ENCODE peak calls at places on chromosomes 6 and 20, in ten cellular contexts. One of them, this sample, is unnamed.

GRCh38 chr20:53205046-53205445 is 232.9 kb downstream of the TSHZ2 start:
- DNase-seq in sigmoid colon: no peak
- DNase-seq in stimulated activated CD8-positive, alpha-beta memory T cell treated with anti-CD3 and anti-CD28 coated beads, Interleukin-4, amount 100 ng/mL, for 1 hour: no peak
- DNase-seq in aorta: no peak
- DNase-seq in activated T-cell treated with anti-CD3 and anti-CD28 coated beads, Interleukin-2, amount 50 U/mL, for 72 hours: no peak
- DNase-seq in NCI-H460: no peak
- DNase-seq in GM10248: no peak
- DNase-seq in HFFc6: no peak
- DNase-seq in Caco-2: no peak
- DNase-seq in NB4: no peak
- DNase-seq in this sample: no peak

GRCh38 chr20:8161262-8162071 is 29.4 kb downstream of the PLCB1 start:
- DNase-seq in sigmoid colon: no peak
- DNase-seq in stimulated activated CD8-positive, alpha-beta memory T cell treated with anti-CD3 and anti-CD28 coated beads, Interleukin-4, amount 100 ng/mL, for 1 hour: no peak
- DNase-seq in aorta: no peak
- DNase-seq in activated T-cell treated with anti-CD3 and anti-CD28 coated beads, Interleukin-2, amount 50 U/mL, for 72 hours: no peak
- DNase-seq in NCI-H460: no peak
- DNase-seq in GM10248: no peak
- DNase-seq in HFFc6: peak; percentile 68
- DNase-seq in Caco-2: no peak
- DNase-seq in NB4: no peak
- DNase-seq in this sample: no peak

GRCh38 chr6:33979750-33980149 is 166.1 kb downstream of the GRM4 start:
- DNase-seq in sigmoid colon: no peak
- DNase-seq in stimulated activated CD8-positive, alpha-beta memory T cell treated with anti-CD3 and anti-CD28 coated beads, Interleukin-4, amount 100 ng/mL, for 1 hour: no peak
- DNase-seq in aorta: no peak
- DNase-seq in activated T-cell treated with anti-CD3 and anti-CD28 coated beads, Interleukin-2, amount 50 U/mL, for 72 hours: no peak
- DNase-seq in NCI-H460: no peak
- DNase-seq in GM10248: no peak
- DNase-seq in HFFc6: no peak
- DNase-seq in Caco-2: no peak
- DNase-seq in NB4: no peak
- DNase-seq in this sample: no peak

GRCh38 chr6:4804095-4804494 is 27.9 kb downstream of the CDYL start:
- DNase-seq in sigmoid colon: no peak
- DNase-seq in stimulated activated CD8-positive, alpha-beta memory T cell treated with anti-CD3 and anti-CD28 coated beads, Interleukin-4, amount 100 ng/mL, for 1 hour: no peak
- DNase-seq in aorta: no peak
- DNase-seq in activated T-cell treated with anti-CD3 and anti-CD28 coated beads, Interleukin-2, amount 50 U/mL, for 72 hours: peak; percentile 29
- DNase-seq in NCI-H460: no peak
- DNase-seq in GM10248: no peak
- DNase-seq in HFFc6: peak; percentile 73
- DNase-seq in Caco-2: no peak
- DNase-seq in NB4: peak; percentile 70
- DNase-seq in this sample: no peak

GRCh38 chr6:21846541-21847451 is 253.2 kb downstream of the SOX4 start:
- DNase-seq in sigmoid colon: no peak
- DNase-seq in stimulated activated CD8-positive, alpha-beta memory T cell treated with anti-CD3 and anti-CD28 coated beads, Interleukin-4, amount 100 ng/mL, for 1 hour: no peak
- DNase-seq in aorta: no peak
- DNase-seq in activated T-cell treated with anti-CD3 and anti-CD28 coated beads, Interleukin-2, amount 50 U/mL, for 72 hours: peak; percentile 21
- DNase-seq in NCI-H460: no peak
- DNase-seq in GM10248: no peak
- DNase-seq in HFFc6: no peak
- DNase-seq in Caco-2: peak; percentile 83
- DNase-seq in NB4: peak; percentile 54
- DNase-seq in this sample: peak; percentile 19

GRCh38 chr6:168240147-168240546 is 79.4 kb downstream of the DACT2 start:
- DNase-seq in sigmoid colon: no peak
- DNase-seq in stimulated activated CD8-positive, alpha-beta memory T cell treated with anti-CD3 and anti-CD28 coated beads, Interleukin-4, amount 100 ng/mL, for 1 hour: no peak
- DNase-seq in aorta: no peak
- DNase-seq in activated T-cell treated with anti-CD3 and anti-CD28 coated beads, Interleukin-2, amount 50 U/mL, for 72 hours: no peak
- DNase-seq in NCI-H460: no peak
- DNase-seq in GM10248: no peak
- DNase-seq in HFFc6: no peak
- DNase-seq in Caco-2: no peak
- DNase-seq in NB4: no peak
- DNase-seq in this sample: no peak

GRCh38 chr20:45359406-45360148 is 3.4 kb upstream of the SYS1 start:
- DNase-seq in sigmoid colon: peak; percentile 89
- DNase-seq in stimulated activated CD8-positive, alpha-beta memory T cell treated with anti-CD3 and anti-CD28 coated beads, Interleukin-4, amount 100 ng/mL, for 1 hour: no peak
- DNase-seq in aorta: no peak
- DNase-seq in activated T-cell treated with anti-CD3 and anti-CD28 coated beads, Interleukin-2, amount 50 U/mL, for 72 hours: no peak
- DNase-seq in NCI-H460: no peak
- DNase-seq in GM10248: no peak
- DNase-seq in HFFc6: no peak
- DNase-seq in Caco-2: peak; percentile 83
- DNase-seq in NB4: no peak
- DNase-seq in this sample: peak; percentile 33

GRCh38 chr6:78831492-78831891 is 35.9 kb upstream of the IRAK1BP1 start:
- DNase-seq in sigmoid colon: no peak
- DNase-seq in stimulated activated CD8-positive, alpha-beta memory T cell treated with anti-CD3 and anti-CD28 coated beads, Interleukin-4, amount 100 ng/mL, for 1 hour: no peak
- DNase-seq in aorta: no peak
- DNase-seq in activated T-cell treated with anti-CD3 and anti-CD28 coated beads, Interleukin-2, amount 50 U/mL, for 72 hours: no peak
- DNase-seq in NCI-H460: no peak
- DNase-seq in GM10248: no peak
- DNase-seq in HFFc6: no peak
- DNase-seq in Caco-2: no peak
- DNase-seq in NB4: no peak
- DNase-seq in this sample: no peak

GRCh38 chr6:114194362-114195343 is 148.2 kb downstream of the HS3ST5 start:
- DNase-seq in sigmoid colon: no peak
- DNase-seq in stimulated activated CD8-positive, alpha-beta memory T cell treated with anti-CD3 and anti-CD28 coated beads, Interleukin-4, amount 100 ng/mL, for 1 hour: no peak
- DNase-seq in aorta: peak; percentile 54
- DNase-seq in activated T-cell treated with anti-CD3 and anti-CD28 coated beads, Interleukin-2, amount 50 U/mL, for 72 hours: no peak
- DNase-seq in NCI-H460: no peak
- DNase-seq in GM10248: no peak
- DNase-seq in HFFc6: no peak
- DNase-seq in Caco-2: no peak
- DNase-seq in NB4: peak; percentile 58
- DNase-seq in this sample: no peak

GRCh38 chr6:150334790-150335783 is 33.7 kb upstream of the IYD start:
- DNase-seq in sigmoid colon: no peak
- DNase-seq in stimulated activated CD8-positive, alpha-beta memory T cell treated with anti-CD3 and anti-CD28 coated beads, Interleukin-4, amount 100 ng/mL, for 1 hour: no peak
- DNase-seq in aorta: no peak
- DNase-seq in activated T-cell treated with anti-CD3 and anti-CD28 coated beads, Interleukin-2, amount 50 U/mL, for 72 hours: peak; percentile 45
- DNase-seq in NCI-H460: peak; percentile 39
- DNase-seq in GM10248: peak; percentile 47
- DNase-seq in HFFc6: peak; percentile 68
- DNase-seq in Caco-2: peak; percentile 54
- DNase-seq in NB4: peak; percentile 67
- DNase-seq in this sample: peak; percentile 40

GRCh38 chr6:159090530-159091306 is 45.9 kb upstream of the TAGAP start:
- DNase-seq in sigmoid colon: no peak
- DNase-seq in stimulated activated CD8-positive, alpha-beta memory T cell treated with anti-CD3 and anti-CD28 coated beads, Interleukin-4, amount 100 ng/mL, for 1 hour: no peak
- DNase-seq in aorta: no peak
- DNase-seq in activated T-cell treated with anti-CD3 and anti-CD28 coated beads, Interleukin-2, amount 50 U/mL, for 72 hours: no peak
- DNase-seq in NCI-H460: no peak
- DNase-seq in GM10248: no peak
- DNase-seq in HFFc6: no peak
- DNase-seq in Caco-2: no peak
- DNase-seq in NB4: no peak
- DNase-seq in this sample: no peak

GRCh38 chr20:9829835-9830234 is 9.0 kb downstream of the PAK5 start:
- DNase-seq in sigmoid colon: no peak
- DNase-seq in stimulated activated CD8-positive, alpha-beta memory T cell treated with anti-CD3 and anti-CD28 coated beads, Interleukin-4, amount 100 ng/mL, for 1 hour: no peak
- DNase-seq in aorta: no peak
- DNase-seq in activated T-cell treated with anti-CD3 and anti-CD28 coated beads, Interleukin-2, amount 50 U/mL, for 72 hours: no peak
- DNase-seq in NCI-H460: no peak
- DNase-seq in GM10248: no peak
- DNase-seq in HFFc6: no peak
- DNase-seq in Caco-2: no peak
- DNase-seq in NB4: no peak
- DNase-seq in this sample: no peak

GRCh38 chr20:6837730-6838129 is 70.2 kb downstream of the BMP2 start:
- DNase-seq in sigmoid colon: no peak
- DNase-seq in stimulated activated CD8-positive, alpha-beta memory T cell treated with anti-CD3 and anti-CD28 coated beads, Interleukin-4, amount 100 ng/mL, for 1 hour: no peak
- DNase-seq in aorta: no peak
- DNase-seq in activated T-cell treated with anti-CD3 and anti-CD28 coated beads, Interleukin-2, amount 50 U/mL, for 72 hours: no peak
- DNase-seq in NCI-H460: no peak
- DNase-seq in GM10248: no peak
- DNase-seq in HFFc6: no peak
- DNase-seq in Caco-2: no peak
- DNase-seq in NB4: no peak
- DNase-seq in this sample: no peak